ENCODE peak calls at places on chromosomes 16 and 17, in eight cellular contexts. Q, O, T, M, B, J, L and E are unnamed samples.

GRCh38 chr17:4856271-4856936 is 23.3 kb downstream of the MINK1 start:
- DNase-seq in Q (no peak), M (no peak), B (no peak), O (no peak), J (no peak), T (no peak), L (no peak), E (no peak)

GRCh38 chr17:58120195-58120822 is 27.9 kb upstream of the OR4D1 start:
- DNase-seq in Q (no peak), B (peak), T (peak), O (peak), L (no peak), J (no peak), M (peak), E (no peak)

GRCh38 chr17:80782536-80783427 is 208.9 kb upstream of the CHMP6 start:
- DNase-seq in Q (no peak), L (no peak), M (peak), O (no peak), B (no peak), J (no peak), T (peak), E (no peak)

GRCh38 chr16:31090540-31090939 is 1.8 kb upstream of the PRSS53 start:
- DNase-seq in M (no peak), B (peak), T (no peak), J (no peak), O (peak), Q (no peak), L (no peak), E (no peak)

GRCh38 chr16:813204-813915 is 12.8 kb upstream of the GNG13 start:
- DNase-seq in B (no peak), M (peak), O (no peak), Q (peak), J (no peak), T (no peak), L (no peak), E (peak)

GRCh38 chr16:22614271-22614947 is 103.7 kb downstream of the NPIPB5 start:
- DNase-seq in M (peak), Q (no peak), L (no peak), O (peak), T (peak), J (no peak), B (no peak), E (no peak)

GRCh38 chr17:74671031-74671771 is 41.5 kb downstream of the CD300LF start:
- DNase-seq in J (peak), T (peak), O (no peak), Q (peak), B (peak), M (peak), L (peak), E (peak)

GRCh38 chr16:77975942-77976341 is 46.4 kb upstream of the CLEC3A start:
- DNase-seq in O (no peak), L (no peak), Q (no peak), T (no peak), B (no peak), M (no peak), J (no peak), E (no peak)

GRCh38 chr17:74860229-74860998 is 729 bp upstream of the GRIN2C start:
- DNase-seq in O (no peak), M (no peak), J (no peak), T (no peak), B (no peak), L (no peak), Q (no peak), E (no peak)

GRCh38 chr17:72143245-72143644 is 22.4 kb downstream of the SOX9 start:
- DNase-seq in M (no peak), B (no peak), L (no peak), T (peak), J (no peak), Q (no peak), O (no peak), E (no peak)

GRCh38 chr17:66964930-66965800 is 658 bp downstream of the CACNG4 start:
- DNase-seq in T (no peak), J (peak), M (no peak), O (no peak), B (no peak), L (no peak), Q (no peak), E (peak)

GRCh38 chr17:66968916-66969315 is 4.4 kb downstream of the CACNG4 start:
- DNase-seq in J (no peak), Q (no peak), T (no peak), M (no peak), B (no peak), L (no peak), O (no peak), E (no peak)

GRCh38 chr17:66965801-66966528 is 1.5 kb downstream of the CACNG4 start:
- DNase-seq in L (no peak), O (no peak), B (no peak), M (no peak), Q (no peak), T (no peak), J (peak), E (no peak)

GRCh38 chr17:66967867-66968543 is 3.5 kb downstream of the CACNG4 start:
- DNase-seq in M (no peak), O (no peak), B (no peak), Q (no peak), L (no peak), T (no peak), J (no peak), E (no peak)

DNA sequence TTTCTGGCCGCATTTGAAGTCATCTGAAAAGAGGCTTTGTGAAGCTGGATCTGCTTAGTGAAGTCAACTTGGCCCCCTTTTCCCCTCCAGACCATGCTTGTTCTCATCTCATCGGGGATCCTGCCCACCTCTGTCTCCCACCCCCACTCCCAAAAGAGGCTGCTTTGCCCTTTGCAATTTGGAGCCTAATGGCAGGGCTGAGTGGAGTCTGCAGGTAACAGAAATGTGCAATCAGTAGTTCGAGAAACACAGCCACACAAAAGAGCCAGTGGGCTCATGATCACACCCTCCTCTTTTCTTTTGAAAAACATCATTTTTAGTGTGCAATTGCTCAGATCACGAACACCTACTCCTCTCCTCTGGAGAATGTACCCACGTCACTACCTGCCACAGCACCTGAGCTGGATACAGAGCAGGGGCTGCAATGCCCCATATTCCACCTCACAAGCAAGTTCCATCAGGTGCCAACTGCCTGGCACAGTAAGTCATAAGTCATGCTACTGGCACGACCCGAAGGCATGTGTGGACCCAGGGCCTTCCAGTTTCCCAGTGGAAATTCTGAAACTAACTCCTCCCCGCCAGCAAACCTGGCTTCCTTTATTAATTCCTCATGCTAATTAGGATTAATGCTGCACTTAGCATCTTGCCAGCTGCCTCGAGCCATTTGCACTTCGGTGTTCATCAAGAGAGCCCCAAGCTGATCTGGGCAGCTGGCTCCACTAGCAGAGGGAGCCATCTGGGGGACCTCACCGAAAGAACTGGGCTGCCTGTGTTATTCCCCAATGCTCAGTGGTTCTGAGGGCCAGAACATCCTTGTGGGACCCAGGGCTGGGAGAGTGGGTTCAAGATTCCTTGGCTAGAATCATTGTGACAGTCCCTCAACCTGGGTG is 2.3 kb downstream of the CACNG4 start:
- DNase-seq in L (no peak), B (no peak), O (no peak), J (no peak), T (no peak), Q (no peak), M (no peak), E (no peak)
- H3K4me3 ChIP-seq in L (no peak), B (no peak), O (peak), J (no peak), T (no peak), Q (no peak), M (no peak), E (peak)

GRCh38 chr17:18919963-18920362 is 32.0 kb upstream of the SLC5A10 start:
- DNase-seq in O (no peak), J (peak), M (no peak), T (peak), B (no peak), L (no peak), Q (no peak), E (no peak)
- H3K4me3 ChIP-seq in O (no peak), J (no peak), M (no peak), T (no peak), B (no peak), L (no peak), Q (no peak), E (no peak)

GRCh38 chr16:19183187-19183586 is 15.1 kb downstream of the SYT17 start:
- DNase-seq in L (no peak), M (no peak), J (no peak), Q (no peak), B (no peak), O (no peak), T (no peak), E (no peak)
- H3K4me3 ChIP-seq in L (no peak), M (no peak), J (no peak), Q (no peak), B (no peak), O (no peak), T (no peak), E (no peak)

GRCh38 chr17:8039611-8040168 is 831 bp downstream of the ALOX15B start:
- DNase-seq in B (no peak), L (no peak), Q (no peak), T (no peak), M (no peak), O (no peak), J (no peak), E (no peak)
- H3K4me3 ChIP-seq in B (no peak), L (peak), Q (no peak), T (no peak), M (peak), O (no peak), J (no peak), E (no peak)

DNA sequence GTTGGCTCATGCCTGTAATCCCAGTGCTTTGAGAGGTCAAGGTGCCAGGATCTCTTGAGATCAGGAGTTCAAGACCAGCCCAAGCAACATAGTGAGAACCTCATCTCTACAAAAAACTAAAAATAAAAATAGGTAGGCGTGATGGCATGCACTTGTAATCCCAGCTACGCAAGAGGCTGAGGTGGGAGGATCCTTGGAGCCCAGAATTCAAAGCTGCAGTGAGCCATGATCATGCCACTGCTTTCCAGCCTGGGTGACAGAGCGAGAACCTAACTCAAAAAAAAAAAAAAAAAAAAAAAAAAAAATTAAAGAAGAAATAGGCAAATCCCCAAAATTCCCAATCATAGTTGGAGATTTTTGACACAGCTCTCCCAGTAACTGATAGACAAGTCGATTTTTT is 32.2 kb upstream of the SRCIN1 start:
- DNase-seq in M (no peak), O (no peak), L (no peak), T (no peak), Q (no peak), B (no peak), J (no peak), E (no peak)
- H3K4me3 ChIP-seq in M (no peak), O (no peak), L (no peak), T (no peak), Q (no peak), B (no peak), J (no peak), E (no peak)

DNA sequence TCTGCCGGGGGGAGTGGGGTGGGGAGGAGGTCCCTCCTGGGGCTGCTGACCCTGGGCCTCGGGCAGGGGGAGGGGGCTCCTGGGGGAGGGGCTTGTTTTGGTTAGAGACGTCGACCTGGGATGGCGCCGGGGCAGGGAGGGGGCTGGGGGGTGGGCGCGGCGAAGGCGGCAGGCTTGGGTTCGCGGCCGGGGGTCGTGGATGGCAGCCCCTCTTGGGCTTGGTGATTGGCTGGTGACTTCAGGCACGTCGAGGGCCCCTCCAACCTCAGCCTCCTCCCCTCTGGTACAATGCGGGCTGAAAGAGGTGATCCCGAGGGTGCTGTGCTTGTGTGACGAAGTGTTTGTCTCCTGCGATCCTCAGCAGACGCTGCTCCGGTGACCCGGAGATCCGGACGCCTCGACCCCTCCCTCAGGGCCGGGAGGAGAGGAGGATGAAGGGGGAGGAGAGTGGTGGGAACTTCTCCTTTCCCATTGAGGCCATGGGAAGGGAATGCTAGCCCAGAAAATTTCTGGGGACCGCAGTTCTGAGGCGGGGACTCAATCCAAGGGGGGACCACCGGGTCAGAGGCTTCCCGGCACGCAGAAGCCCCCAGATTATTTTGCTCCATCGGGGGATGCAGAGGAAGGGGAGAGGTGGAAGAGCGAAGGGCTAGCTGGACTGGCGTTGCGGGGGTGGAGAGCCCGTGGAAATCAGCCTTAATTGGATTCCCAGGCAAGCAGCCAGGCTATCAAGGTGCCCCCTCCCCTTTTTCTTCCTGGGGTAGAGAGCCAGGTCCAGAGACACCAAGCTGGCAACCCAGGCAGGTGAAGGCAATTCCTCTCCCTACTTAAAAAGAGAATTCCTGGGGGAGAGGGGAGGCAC is 44.0 kb downstream of the RAI1 start:
- DNase-seq in Q (no peak), J (no peak), B (no peak), L (no peak), T (no peak), M (no peak), O (no peak), E (no peak)
- H3K4me3 ChIP-seq in Q (peak), J (no peak), B (peak), L (peak), T (no peak), M (peak), O (no peak), E (peak)